ENCODE peak calls at places on chromosomes 1 and 21, in six cellular contexts. R, Y, D, Q, S and B are unnamed samples. For H3K4me1, the result is how much of the 10 kb centered on the place peaks cover.

GRCh38 chr1:152034654-152035405 is 2.0 kb downstream of the S100A11 start:
- DNase-seq in S (peak), Y (peak), D (peak), R (peak), Q (no peak), B (peak)

GRCh38 chr1:51482881-51483280 is 36.2 kb downstream of the EPS15 start:
- DNase-seq in Y (no peak), R (no peak), S (no peak), Q (no peak), D (no peak), B (no peak)

GRCh38 chr1:244836135-244836521 is 670 bp downstream of the COX20 start:
- DNase-seq in S (peak), Y (peak), Q (no peak), D (no peak), R (peak), B (no peak)

GRCh38 chr1:187509091-187509490 is 680.3 kb downstream of the PLA2G4A start:
- DNase-seq in R (no peak), D (no peak), Q (no peak), S (peak), Y (peak), B (no peak)

GRCh38 chr1:10646347-10646861 is 150.0 kb downstream of the CASZ1 start:
- DNase-seq in D (peak), Y (peak), S (peak), R (no peak), Q (no peak), B (no peak)

GRCh38 chr1:40029608-40030007 is 10.9 kb upstream of the CAP1 start:
- DNase-seq in R (no peak), Q (no peak), D (no peak), Y (no peak), S (no peak), B (no peak)

GRCh38 chr1:177517556-177517955 is 346.8 kb downstream of the BRINP2 start:
- DNase-seq in D (no peak), Y (no peak), R (no peak), Q (no peak), S (peak), B (no peak)

GRCh38 chr1:83887483-83887882 is 111.4 kb downstream of the TTLL7 start:
- DNase-seq in D (no peak), Y (no peak), R (no peak), S (no peak), Q (no peak), B (no peak)

GRCh38 chr1:196516373-196516772 is 91.9 kb downstream of the KCNT2 start:
- DNase-seq in Q (no peak), R (no peak), Y (no peak), D (no peak), S (peak), B (no peak)

GRCh38 chr1:22637952-22638445 is 1.6 kb downstream of the C1QA start:
- DNase-seq in R (no peak), Q (no peak), Y (no peak), S (no peak), D (no peak), B (no peak)

GRCh38 chr1:97202481-97202880 is 480.9 kb downstream of the PTBP2 start:
- DNase-seq in S (no peak), R (no peak), D (no peak), Y (no peak), Q (no peak), B (no peak)

GRCh38 chr21:33947451-33948095 is 32.0 kb upstream of the ATP5PO start:
- DNase-seq in R (peak), Q (peak), S (peak), D (peak), Y (peak), B (peak)

GRCh38 chr1:48687271-48688045 is 89.2 kb downstream of the BEND5 start:
- DNase-seq in Q (no peak), D (no peak), R (no peak), S (no peak), Y (no peak), B (no peak)

GRCh38 chr1:155236451-155236850 is 18.8 kb downstream of the ENTREP3 start:
- DNase-seq in Y (no peak), D (no peak), Q (no peak), R (no peak), S (no peak), B (no peak)

GRCh38 chr1:37851782-37852210 is 7.6 kb downstream of the MTF1 start:
- DNase-seq in R (no peak), S (no peak), Q (no peak), D (no peak), Y (no peak), B (no peak)

GRCh38 chr21:44853601-44854390 is 19.7 kb downstream of the PTTG1IP start:
- DNase-seq in S (no peak), Y (no peak), R (no peak), D (no peak), Q (no peak), B (no peak)

GRCh38 chr1:176692431-176692830 is 229.5 kb downstream of the PAPPA2 start:
- DNase-seq in Y (no peak), Q (no peak), S (no peak), D (peak), R (no peak), B (no peak)

GRCh38 chr21:17370750-17371325 is 142.0 kb upstream of the CXADR start:
- DNase-seq in D (no peak), Y (no peak), S (peak), R (no peak), Q (no peak), B (no peak)

GRCh38 chr1:51842255-51842654 is 36.3 kb downstream of the NRDC start:
- DNase-seq in S (no peak), Y (no peak), D (no peak), Q (no peak), R (no peak), B (no peak)

GRCh38 chr1:18861082-18861481 is 1.6 kb upstream of the TAS1R2 start:
- DNase-seq in D (no peak), Y (no peak), S (no peak), R (no peak), Q (no peak), B (no peak)

GRCh38 chr1:105137543-105138444 is 1388.1 kb downstream of the AMY1C start:
- DNase-seq in S (no peak), Q (no peak), D (peak), R (no peak), Y (peak), B (peak)

GRCh38 chr1:195761102-195761501 is 847.1 kb downstream of the KCNT2 start:
- DNase-seq in S (no peak), D (no peak), R (no peak), Q (no peak), Y (no peak), B (no peak)

GRCh38 chr1:196733091-196733970 is 41.3 kb upstream of the CFHR3 start:
- DNase-seq in S (no peak), Y (no peak), Q (no peak), R (no peak), D (no peak), B (no peak)

GRCh38 chr1:50996083-50996482 is 26.0 kb downstream of the CDKN2C start:
- DNase-seq in S (no peak), R (no peak), Q (no peak), D (no peak), Y (no peak), B (no peak)

GRCh38 chr1:168116327-168116799 is 20.4 kb downstream of the GPR161 start:
- DNase-seq in Q (peak), Y (no peak), S (no peak), R (no peak), D (no peak), B (no peak)

GRCh38 chr1:167705250-167705649 is 16.5 kb upstream of the MPZL1 start:
- DNase-seq in D (no peak), Y (no peak), Q (no peak), S (no peak), R (no peak), B (peak)

GRCh38 chr1:93588206-93588605 is 93.4 kb downstream of the BCAR3 start:
- DNase-seq in Y (no peak), R (no peak), Q (no peak), S (peak), D (no peak), B (no peak)

GRCh38 chr1:47866631-47867446 is 130.3 kb downstream of the TRABD2B start:
- DNase-seq in D (no peak), Y (no peak), R (no peak), Q (no peak), S (no peak), B (peak)

GRCh38 chr21:33991091-33991490 is 75.5 kb upstream of the ATP5PO start:
- DNase-seq in S (peak), Y (no peak), R (no peak), D (no peak), Q (no peak), B (no peak)

GRCh38 chr1:117128323-117129079 is 7.0 kb upstream of the TRIM45 start:
- DNase-seq in D (no peak), Y (peak), R (no peak), Q (no peak), S (peak), B (no peak)
- TF ChIP-seq CTCF in D (peak), Y (peak), R (peak), Q (peak), S (peak), B (no peak)

GRCh38 chr1:158022554-158023278 is 29.3 kb downstream of the KIRREL1 start:
- DNase-seq in Y (no peak), S (no peak), R (no peak), Q (no peak), D (no peak), B (no peak)

GRCh38 chr1:158025576-158026230 is 32.3 kb downstream of the KIRREL1 start:
- DNase-seq in R (no peak), Q (no peak), S (no peak), Y (no peak), D (no peak), B (no peak)

GRCh38 chr1:158026641-158027040 is 33.2 kb downstream of the KIRREL1 start:
- DNase-seq in Y (no peak), D (no peak), R (no peak), Q (no peak), S (no peak), B (no peak)

GRCh38 chr1:158027485-158027884 is 34.0 kb downstream of the KIRREL1 start:
- DNase-seq in S (no peak), D (no peak), R (no peak), Q (no peak), Y (no peak), B (no peak)

GRCh38 chr1:158024737-158025136 is 31.3 kb downstream of the KIRREL1 start:
- DNase-seq in R (no peak), Q (no peak), Y (no peak), S (no peak), D (no peak), B (no peak)
- H3K4me1 ChIP-seq in R (half or more), Q (under half), Y (half or more), S (under half), D (half or more), B (under half)

GRCh38 chr1:209839875-209840491 is 12.2 kb downstream of the UTP25 start:
- DNase-seq in S (peak), R (peak), Y (peak), Q (no peak), D (no peak), B (peak)

GRCh38 chr1:209837671-209838070 is 9.9 kb downstream of the UTP25 start:
- DNase-seq in S (no peak), D (no peak), Q (no peak), Y (no peak), R (no peak), B (no peak)

GRCh38 chr1:209838537-209838936 is 10.8 kb downstream of the UTP25 start:
- DNase-seq in Q (no peak), S (no peak), Y (no peak), R (no peak), D (no peak), B (no peak)

GRCh38 chr1:209831615-209832014 is 3.8 kb downstream of the UTP25 start:
- DNase-seq in Y (no peak), S (peak), D (no peak), R (no peak), Q (no peak), B (no peak)

GRCh38 chr1:209835782-209836298 is 8.1 kb downstream of the UTP25 start:
- DNase-seq in Y (no peak), D (no peak), R (no peak), S (peak), Q (no peak), B (no peak)
- H3K4me3 ChIP-seq in Y (no peak), D (no peak), R (no peak), S (no peak), Q (no peak), B (no peak)

GRCh38 chr1:156599811-156600210 is 1.5 kb downstream of the GPATCH4 start:
- DNase-seq in D (no peak), S (peak), Y (peak), R (no peak), Q (no peak), B (no peak)
- TF ChIP-seq CTCF in D (no peak), S (no peak), Y (no peak), R (no peak), Q (no peak), B (no peak)

DNA sequence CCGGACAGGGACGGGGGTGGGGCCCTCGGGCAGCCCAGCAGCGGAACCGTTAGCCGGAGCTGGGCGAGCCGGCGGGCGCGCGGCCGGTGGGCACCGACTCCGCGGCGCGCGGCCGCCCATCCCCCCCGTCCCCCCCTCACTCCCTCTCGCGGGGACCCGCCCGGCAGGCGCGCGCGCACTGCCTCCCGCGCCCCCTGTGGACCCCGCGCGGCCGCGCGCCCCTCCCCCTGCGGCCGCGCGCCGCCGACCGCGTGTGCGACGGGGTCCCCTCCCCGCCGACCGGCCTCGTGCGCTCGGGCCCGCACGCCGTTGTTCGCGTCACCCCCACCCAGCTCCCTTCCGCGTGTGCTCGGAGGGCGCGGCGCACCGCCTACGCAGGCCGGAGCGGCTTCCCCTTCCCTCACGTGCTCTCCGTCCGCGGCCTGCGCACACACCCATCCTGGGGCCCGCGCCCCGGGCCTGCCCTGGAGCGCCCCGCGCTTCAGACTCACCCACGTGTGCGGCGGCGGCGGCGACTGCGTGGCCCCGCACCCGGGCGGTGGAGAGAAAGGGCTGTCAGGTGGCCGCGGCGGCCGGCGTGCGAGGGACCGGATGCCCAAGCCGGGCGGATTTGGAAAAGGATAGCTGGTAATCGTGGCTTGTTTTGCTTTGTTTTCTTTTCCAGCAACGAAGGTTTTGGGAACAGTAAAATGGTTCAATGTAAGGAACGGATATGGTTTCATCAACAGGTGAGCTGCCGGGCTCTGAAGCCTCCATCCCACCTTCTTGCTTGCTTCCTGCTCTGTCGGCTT is 716 bp downstream of the YBX1 start:
- DNase-seq in Q (peak), D (peak), Y (peak), S (peak), R (no peak), B (peak)
- H3K4me1 ChIP-seq in Q (under half), D (half or more), Y (under half), S (under half), R (under half), B (under half)